ENCODE peak calls at places on chromosome 3, in nine cellular contexts. O is DMS153; R is progenitor cell of endocrine pancreas; A is iris pigment epithelial cell; W is H9; U is AG04449; Q is naive thymus-derived CD8-positive, alpha-beta T cell; K is naive B cell; J is kidney tubule cell. N is an unnamed sample.

GRCh38 chr3:168870892-168871291 is 775.2 kb upstream of the GOLIM4 start:
- DNase-seq in O (no peak), R (no peak), A (no peak), W (no peak), U (no peak), Q (no peak), K (no peak), J (peak), N (no peak)

GRCh38 chr3:184641430-184641829 is 70.4 kb downstream of the MAGEF1 start:
- DNase-seq in O (no peak), R (no peak), A (no peak), W (no peak), U (no peak), Q (no peak), K (no peak), J (no peak), N (no peak)

GRCh38 chr3:194276768-194277546 is 74.2 kb downstream of the CPN2 start:
- DNase-seq in O (no peak), R (no peak), A (no peak), W (peak), U (no peak), Q (no peak), K (no peak), J (peak), N (peak)

GRCh38 chr3:15495461-15496340 is 25.8 kb downstream of the COLQ start:
- DNase-seq in O (no peak), R (no peak), A (no peak), W (no peak), U (no peak), Q (no peak), K (no peak), J (no peak), N (no peak)

GRCh38 chr3:14403636-14404395 is 1.4 kb downstream of the SLC6A6 start:
- DNase-seq in O (no peak), R (no peak), A (no peak), W (no peak), U (no peak), Q (no peak), K (no peak), J (no peak), N (peak)

GRCh38 chr3:79572930-79573329 is 194.9 kb downstream of the ROBO1 start:
- DNase-seq in O (no peak), R (no peak), A (no peak), W (no peak), U (no peak), Q (no peak), K (no peak), J (no peak), N (no peak)

GRCh38 chr3:48514431-48515227 is 10.7 kb upstream of the SHISA5 start:
- DNase-seq in O (no peak), R (no peak), A (no peak), W (no peak), U (no peak), Q (peak), K (no peak), J (no peak), N (no peak)

GRCh38 chr3:196677929-196678328 is 34.1 kb downstream of the CEP19 start:
- DNase-seq in O (no peak), R (no peak), A (no peak), W (no peak), U (no peak), Q (no peak), K (no peak), J (no peak), N (no peak)

GRCh38 chr3:52210550-52211046 is 12.6 kb downstream of the ALAS1 start:
- DNase-seq in O (no peak), R (no peak), A (peak), W (no peak), U (peak), Q (no peak), K (no peak), J (no peak), N (no peak)

GRCh38 chr3:69567026-69567767 is 172.1 kb upstream of the MITF start:
- DNase-seq in O (no peak), R (no peak), A (no peak), W (no peak), U (no peak), Q (no peak), K (no peak), J (no peak), N (no peak)

GRCh38 chr3:170714562-170715535 is 129.0 kb upstream of the SLC7A14 start:
- DNase-seq in O (no peak), R (no peak), A (peak), W (no peak), U (peak), Q (no peak), K (no peak), J (peak), N (no peak)

GRCh38 chr3:188749010-188749617 is 422.7 kb upstream of the TPRG1 start:
- DNase-seq in O (no peak), R (no peak), A (peak), W (peak), U (no peak), Q (peak), K (peak), J (peak), N (no peak)